ENCODE peak calls at places on chromosomes 6 and 20, in seven cellular contexts. J is heart right ventricle, A is cardiac muscle cell, W is Peyer's patch, Y is GM23248, B is endodermal cell, L is HL-60. Q is an unnamed sample.

GRCh38 chr6:159941286-159942113 is 27.4 kb upstream of the IGF2R start:
- DNase-seq in A (peak; percentile 71), B (no peak), J (no peak), W (no peak), Y (peak; percentile 54), L (no peak), Q (peak; percentile 9)

GRCh38 chr20:23007886-23008285 is 27.2 kb upstream of the SSTR4 start:
- DNase-seq in J (no peak), A (no peak), B (no peak), L (no peak), Y (no peak), W (no peak), Q (no peak)

GRCh38 chr6:55174211-55175013 is at the start of gene HCRTR2:
- DNase-seq in L (no peak), A (peak; percentile 0), B (peak; percentile 80), Y (no peak), W (no peak), J (no peak), Q (no peak)

GRCh38 chr6:30378290-30378937 is 33.5 kb downstream of the RPP21 start:
- DNase-seq in Y (peak; percentile 30), J (no peak), L (no peak), W (no peak), A (peak; percentile 44), B (no peak), Q (no peak)

GRCh38 chr6:1589208-1589607 is 20.5 kb upstream of the FOXC1 start:
- DNase-seq in Y (no peak), B (no peak), W (peak; percentile 64), J (no peak), A (no peak), L (no peak), Q (no peak)

GRCh38 chr6:12119085-12119588 is 107.0 kb downstream of the HIVEP1 start:
- DNase-seq in L (no peak), A (peak; percentile 6), W (no peak), J (no peak), Y (no peak), B (no peak), Q (peak; percentile 2)

GRCh38 chr20:4305091-4305490 is 289.7 kb upstream of the RNF24 start:
- DNase-seq in B (peak; percentile 22), L (no peak), W (no peak), A (no peak), J (no peak), Y (no peak), Q (no peak)

GRCh38 chr6:129022011-129022553 is 139.1 kb downstream of the LAMA2 start:
- DNase-seq in J (no peak), Y (no peak), B (no peak), W (no peak), A (no peak), L (no peak), Q (no peak)

GRCh38 chr6:5636210-5637030 is 370.3 kb downstream of the NRN1 start:
- DNase-seq in W (no peak), L (no peak), Y (no peak), A (no peak), J (no peak), B (peak; percentile 54), Q (no peak)

GRCh38 chr6:47737406-47737805 is 39.0 kb downstream of the ADGRF4 start:
- DNase-seq in W (no peak), A (no peak), B (no peak), J (peak; percentile 11), L (no peak), Y (peak; percentile 13), Q (no peak)

GRCh38 chr20:35360033-35360432 is 51.7 kb downstream of the UQCC1 start:
- DNase-seq in Y (peak; percentile 7), L (no peak), W (no peak), B (no peak), J (no peak), A (no peak), Q (no peak)

GRCh38 chr6:158938811-158939254 is 61.2 kb downstream of the RSPH3 start:
- DNase-seq in Y (peak; percentile 73), B (peak; percentile 78), J (no peak), L (no peak), W (peak; percentile 79), A (peak; percentile 12), Q (peak; percentile 12)

GRCh38 chr20:16518068-16518783 is 55.0 kb downstream of the KIF16B start:
- DNase-seq in W (peak; percentile 70), Y (peak; percentile 60), L (no peak), B (peak; percentile 88), J (peak; percentile 36), A (peak; percentile 61), Q (no peak)

GRCh38 chr6:168134399-168135201 is 55.6 kb upstream of the FRMD1 start:
- DNase-seq in B (peak; percentile 30), A (no peak), J (no peak), Y (no peak), W (peak; percentile 33), L (no peak), Q (peak; percentile 21)

GRCh38 chr20:37397076-37397953 is 51.4 kb downstream of the SRC start:
- DNase-seq in B (no peak), Y (peak; percentile 58), A (peak; percentile 14), J (no peak), L (peak; percentile 65), W (no peak), Q (no peak)

GRCh38 chr20:11682285-11682684 is 235.4 kb upstream of the BTBD3 start:
- DNase-seq in B (no peak), L (no peak), A (no peak), J (no peak), W (no peak), Y (no peak), Q (no peak)

GRCh38 chr20:18857640-18858039 is 44.1 kb downstream of the SCP2D1 start:
- DNase-seq in L (no peak), W (no peak), Y (peak; percentile 60), A (no peak), J (no peak), B (no peak), Q (no peak)

GRCh38 chr20:59104848-59105247 is 58.8 kb upstream of the ZNF831 start:
- DNase-seq in J (no peak), W (no peak), B (no peak), Y (no peak), L (no peak), A (no peak), Q (no peak)

GRCh38 chr6:168967556-168967955 is 286.1 kb downstream of the THBS2 start:
- DNase-seq in L (no peak), W (no peak), B (no peak), A (no peak), Y (no peak), J (no peak), Q (no peak)

GRCh38 chr6:2376429-2377355 is 131.3 kb upstream of the GMDS start:
- DNase-seq in B (no peak), A (no peak), W (no peak), Y (peak; percentile 25), L (no peak), J (no peak), Q (no peak)

GRCh38 chr6:104182811-104183210 is 676.9 kb downstream of the HACE1 start:
- DNase-seq in L (no peak), J (no peak), W (no peak), B (no peak), Y (peak; percentile 16), A (peak; percentile 2), Q (no peak)

GRCh38 chr6:129959358-129959930 is 58.9 kb upstream of the L3MBTL3 start:
- DNase-seq in W (no peak), L (no peak), B (no peak), Y (no peak), A (no peak), J (no peak), Q (no peak)

GRCh38 chr6:141700836-141701235 is 431.9 kb upstream of the GJE1 start:
- DNase-seq in J (no peak), A (peak; percentile 5), B (no peak), W (no peak), Y (peak; percentile 0), L (no peak), Q (no peak)

GRCh38 chr6:44037847-44038542 is 89.3 kb downstream of the MRPL14 start:
- DNase-seq in Y (no peak), A (no peak), L (no peak), W (no peak), B (peak; percentile 43), J (no peak), Q (no peak)

GRCh38 chr20:47950557-47951283 is 165.4 kb upstream of the SULF2 start:
- DNase-seq in L (no peak), J (no peak), Y (no peak), W (no peak), A (no peak), B (no peak), Q (no peak)

GRCh38 chr6:134550604-134551003 is 232.7 kb upstream of the SGK1 start:
- DNase-seq in J (peak; percentile 38), W (no peak), A (peak; percentile 90), Y (peak; percentile 48), B (no peak), L (no peak), Q (no peak)

GRCh38 chr20:49888341-49889244 is 26.7 kb downstream of the SPATA2 start:
- DNase-seq in J (peak; percentile 38), B (peak; percentile 96), A (peak; percentile 64), L (no peak), W (peak; percentile 69), Y (peak; percentile 59), Q (peak; percentile 33)
- H3K27ac ChIP-seq in J (no peak overlapping the region), B (peak overlapping the region; percentile 64), A (peak overlapping the region; percentile 32), L (peak overlapping the region; percentile 6), W (peak overlapping the region; percentile 14), Y (no peak overlapping the region), Q (no peak overlapping the region)

GRCh38 chr6:17908831-17909230 is 78.6 kb downstream of the KIF13A start:
- DNase-seq in W (no peak), J (no peak), B (no peak), A (no peak), Y (no peak), L (no peak), Q (no peak)
- H3K27ac ChIP-seq in W (no peak overlapping the region), J (no peak overlapping the region), B (no peak overlapping the region), A (no peak overlapping the region), Y (peak overlapping the region; percentile 99), L (no peak overlapping the region), Q (no peak overlapping the region)

GRCh38 chr6:106546322-106547052 is 82.8 kb downstream of the RTN4IP1 start:
- DNase-seq in L (no peak), Y (peak; percentile 90), B (no peak), J (no peak), W (no peak), A (peak; percentile 69), Q (no peak)
- H3K27ac ChIP-seq in L (peak overlapping the region; percentile 61), Y (peak overlapping the region; percentile 98), B (no peak overlapping the region), J (no peak overlapping the region), W (peak overlapping the region; percentile 7), A (no peak overlapping the region), Q (no peak overlapping the region)

GRCh38 chr6:105832358-105832757 is 253.8 kb upstream of the PRDM1 start:
- DNase-seq in W (no peak), Y (no peak), J (no peak), L (peak; percentile 58), A (no peak), B (no peak), Q (no peak)
- H3K27ac ChIP-seq in W (no peak overlapping the region), Y (no peak overlapping the region), J (no peak overlapping the region), L (peak overlapping the region; percentile 15), A (no peak overlapping the region), B (no peak overlapping the region), Q (no peak overlapping the region)

Q was measured in CD8-positive, alpha-beta T cell.